ENCODE peak calls at places on chromosome 12, in nine cellular contexts. I is neuronal stem cell, B is neural progenitor cell, L is mammary epithelial cell, Z is pancreas, R is IMR-90, P is uterus, Y is colonic mucosa, K is cardiac muscle cell. S is an unnamed sample. For H3K4me1 and H3K27me3, the result is how much of the 10 kb centered on the place peaks cover.

GRCh38 chr12:34394211-34395055 is 372.1 kb downstream of the ALG10 start:
- DNase-seq in I (no peak), B (no peak), L (no peak), Z (peak), R (no peak), P (peak), Y (peak), K (no peak), S (no peak)

GRCh38 chr12:30417697-30418231 is 277.9 kb downstream of the IPO8 start:
- DNase-seq in I (no peak), B (no peak), L (peak), Z (no peak), R (peak), P (no peak), Y (no peak), K (no peak), S (peak)

GRCh38 chr12:91920276-91920675 is 225.4 kb downstream of the BTG1 start:
- DNase-seq in I (no peak), B (no peak), L (peak), Z (no peak), R (peak), P (no peak), Y (no peak), K (no peak), S (peak)

GRCh38 chr12:108820700-108821406 is 36.5 kb downstream of the SSH1 start:
- DNase-seq in I (no peak), B (no peak), L (no peak), Z (no peak), R (no peak), P (no peak), Y (no peak), K (no peak), S (no peak)

GRCh38 chr12:66776974-66777373 is 98.1 kb upstream of the GRIP1 start:
- DNase-seq in I (no peak), B (no peak), L (no peak), Z (no peak), R (no peak), P (no peak), Y (no peak), K (peak), S (no peak)

GRCh38 chr12:93818488-93819047 is 141.4 kb downstream of the CRADD start:
- DNase-seq in I (no peak), B (no peak), L (no peak), Z (no peak), R (no peak), P (peak), Y (no peak), K (no peak), S (no peak)

GRCh38 chr12:68559984-68560822 is 50.5 kb upstream of the RAP1B start:
- DNase-seq in I (no peak), B (peak), L (no peak), Z (no peak), R (peak), P (peak), Y (peak), K (no peak), S (no peak)

GRCh38 chr12:2410490-2410889 is 357.7 kb downstream of the CACNA1C start:
- DNase-seq in I (no peak), B (no peak), L (no peak), Z (no peak), R (no peak), P (no peak), Y (no peak), K (no peak), S (no peak)

GRCh38 chr12:6766651-6767300 is 613 bp downstream of the PTMS start:
- DNase-seq in I (no peak), B (peak), L (peak), Z (peak), R (peak), P (peak), Y (peak), K (peak), S (no peak)

GRCh38 chr12:108811411-108812185 is 45.8 kb downstream of the SSH1 start:
- DNase-seq in I (no peak), B (no peak), L (no peak), Z (peak), R (no peak), P (no peak), Y (no peak), K (no peak), S (no peak)

GRCh38 chr12:115489253-115489652 is 788.2 kb downstream of the MED13L start:
- DNase-seq in I (no peak), B (no peak), L (no peak), Z (no peak), R (no peak), P (no peak), Y (no peak), K (no peak), S (no peak)

GRCh38 chr12:100141998-100142850 is 450 bp downstream of the BLTP3B start:
- DNase-seq in I (peak), B (peak), L (no peak), Z (peak), R (no peak), P (peak), Y (peak), K (peak), S (peak)

GRCh38 chr12:75378354-75378753 is 12.5 kb upstream of the GLIPR1L2 start:
- DNase-seq in I (no peak), B (no peak), L (no peak), Z (no peak), R (peak), P (no peak), Y (no peak), K (no peak), S (no peak)

GRCh38 chr12:121949643-121950397 is 31.4 kb downstream of the CFAP251 start:
- DNase-seq in I (no peak), B (no peak), L (peak), Z (no peak), R (peak), P (no peak), Y (no peak), K (no peak), S (peak)

GRCh38 chr12:117472983-117473382 is 111.6 kb upstream of the NOS1 start:
- DNase-seq in I (peak), B (peak), L (no peak), Z (no peak), R (no peak), P (no peak), Y (peak), K (peak), S (no peak)

GRCh38 chr12:111600296-111600562 is 1.1 kb upstream of the ATXN2 start:
- DNase-seq in I (no peak), B (no peak), L (no peak), Z (no peak), R (no peak), P (no peak), Y (no peak), K (no peak), S (no peak)

GRCh38 chr12:54368709-54369596 is 4.7 kb upstream of the GPR84 start:
- DNase-seq in I (peak), B (peak), L (peak), Z (peak), R (peak), P (peak), Y (peak), K (peak), S (no peak)

GRCh38 chr12:46401703-46402102 is 29.1 kb upstream of the SLC38A2 start:
- DNase-seq in I (no peak), B (no peak), L (no peak), Z (peak), R (peak), P (peak), Y (no peak), K (peak), S (peak)

GRCh38 chr12:53217049-53217929 is 10.2 kb upstream of the ITGB7 start:
- DNase-seq in I (no peak), B (peak), L (peak), Z (no peak), R (no peak), P (no peak), Y (peak), K (no peak), S (peak)

GRCh38 chr12:116339062-116339461 is 61.6 kb upstream of the MED13L start:
- DNase-seq in I (no peak), B (no peak), L (no peak), Z (no peak), R (no peak), P (no peak), Y (no peak), K (no peak), S (no peak)

GRCh38 chr12:65637150-65637549 is 187.1 kb upstream of the HMGA2 start:
- DNase-seq in I (no peak), B (no peak), L (no peak), Z (no peak), R (no peak), P (no peak), Y (no peak), K (no peak), S (no peak)

GRCh38 chr12:20089077-20089476 is 279.3 kb upstream of the PDE3A start:
- DNase-seq in I (no peak), B (no peak), L (no peak), Z (no peak), R (no peak), P (no peak), Y (no peak), K (no peak), S (no peak)

GRCh38 chr12:121804417-121805111 is 755 bp downstream of the SETD1B start:
- DNase-seq in I (no peak), B (peak), L (peak), Z (peak), R (no peak), P (peak), Y (peak), K (peak), S (no peak)

GRCh38 chr12:50686976-50687375 is 76.9 kb upstream of the ATF1 start:
- DNase-seq in I (no peak), B (no peak), L (no peak), Z (no peak), R (no peak), P (no peak), Y (no peak), K (no peak), S (no peak)

GRCh38 chr12:51389302-51389999 is 1.8 kb downstream of the GALNT6 start:
- DNase-seq in I (no peak), B (no peak), L (no peak), Z (no peak), R (peak), P (no peak), Y (peak), K (no peak), S (peak)

GRCh38 chr12:96434107-96434506 is 33.9 kb upstream of the CDK17 start:
- DNase-seq in I (no peak), B (no peak), L (no peak), Z (no peak), R (peak), P (no peak), Y (peak), K (no peak), S (peak)

GRCh38 chr12:15808250-15808971 is 19.2 kb upstream of the EPS8 start:
- DNase-seq in I (no peak), B (no peak), L (no peak), Z (no peak), R (peak), P (no peak), Y (no peak), K (no peak), S (no peak)

GRCh38 chr12:1812650-1813302 is 7.6 kb upstream of the LRTM2 start:
- DNase-seq in I (no peak), B (no peak), L (no peak), Z (peak), R (peak), P (no peak), Y (no peak), K (no peak), S (no peak)

GRCh38 chr12:39975374-39975918 is 130.4 kb downstream of the SLC2A13 start:
- DNase-seq in I (no peak), B (no peak), L (no peak), Z (no peak), R (no peak), P (no peak), Y (no peak), K (no peak), S (no peak)

GRCh38 chr12:80015660-80016059 is 80.8 kb upstream of the PPP1R12A start:
- DNase-seq in I (no peak), B (no peak), L (no peak), Z (no peak), R (no peak), P (no peak), Y (no peak), K (no peak), S (no peak)

GRCh38 chr12:31228811-31229792 is 96.8 kb downstream of the SINHCAF start:
- DNase-seq in I (no peak), B (no peak), L (no peak), Z (peak), R (no peak), P (no peak), Y (peak), K (no peak), S (no peak)

GRCh38 chr12:69352904-69353303 is 4.7 kb downstream of the LYZ start:
- DNase-seq in I (no peak), B (no peak), L (no peak), Z (no peak), R (no peak), P (no peak), Y (no peak), K (no peak), S (no peak)

GRCh38 chr12:26100966-26101744 is 23.7 kb downstream of the BHLHE41 start:
- DNase-seq in I (no peak), B (no peak), L (peak), Z (no peak), R (no peak), P (no peak), Y (peak), K (no peak), S (peak)

GRCh38 chr12:55718020-55718419 is 2.2 kb upstream of the RDH5 start:
- DNase-seq in I (no peak), B (peak), L (no peak), Z (no peak), R (no peak), P (no peak), Y (no peak), K (no peak), S (no peak)

GRCh38 chr12:126481688-126482087 is 1416.5 kb downstream of the AACS start:
- DNase-seq in I (no peak), B (no peak), L (no peak), Z (no peak), R (no peak), P (no peak), Y (no peak), K (no peak), S (no peak)

DNA sequence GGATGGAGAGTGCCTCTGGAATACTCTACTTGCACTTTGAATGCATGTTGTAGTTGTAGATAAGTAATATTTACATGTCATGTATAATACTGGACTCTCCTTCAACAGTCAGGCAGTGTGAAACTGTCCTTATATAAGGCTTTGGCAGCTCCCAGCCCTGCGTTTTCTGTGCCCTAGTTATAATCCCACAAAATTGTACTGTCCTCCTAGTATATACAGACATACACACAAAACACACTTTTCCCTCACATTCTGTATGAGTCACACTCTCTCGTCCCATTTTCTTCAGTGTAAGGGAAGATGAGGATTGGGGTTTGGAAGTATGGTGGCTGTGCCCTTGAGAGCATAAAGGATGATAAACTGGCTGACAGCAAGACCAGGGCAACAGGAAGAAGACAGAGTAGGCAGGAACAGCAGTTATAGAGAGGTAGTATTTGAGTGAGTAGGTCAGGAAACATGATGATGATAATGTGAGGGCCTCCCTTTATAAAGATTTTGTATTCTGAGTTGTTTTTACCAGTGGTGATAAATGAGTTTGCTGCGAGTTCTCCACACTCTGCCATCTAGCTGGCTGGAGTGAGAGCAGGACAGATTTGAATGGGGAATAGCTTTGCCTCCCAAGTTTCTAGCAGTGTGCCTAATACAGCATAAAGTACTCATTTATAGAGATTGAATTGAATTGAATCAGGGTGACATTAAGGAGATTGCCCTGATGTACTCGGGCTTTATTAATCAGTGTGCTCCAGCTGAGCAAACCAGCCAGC is 5.0 kb downstream of the CREBL2 start:
- DNase-seq in I (no peak), B (no peak), L (no peak), Z (no peak), R (peak), P (no peak), Y (no peak), K (no peak), S (no peak)
- H3K4me1 ChIP-seq in I (under half), B (under half), L (under half), Z (under half), R (under half), P (under half), Y (under half), K (under half), S (under half)

GRCh38 chr12:48781750-48782456 is 7.0 kb downstream of the ADCY6 start:
- DNase-seq in I (no peak), B (no peak), L (no peak), Z (no peak), R (no peak), P (no peak), Y (no peak), K (no peak), S (no peak)

GRCh38 chr12:48780381-48781025 is 8.4 kb downstream of the ADCY6 start:
- DNase-seq in I (no peak), B (no peak), L (no peak), Z (peak), R (no peak), P (no peak), Y (peak), K (no peak), S (no peak)

GRCh38 chr12:48782457-48783395 is 6.2 kb downstream of the ADCY6 start:
- DNase-seq in I (no peak), B (no peak), L (no peak), Z (peak), R (no peak), P (no peak), Y (no peak), K (no peak), S (no peak)

GRCh38 chr12:48777501-48778400 is 11.1 kb downstream of the ADCY6 start:
- DNase-seq in I (no peak), B (no peak), L (no peak), Z (no peak), R (no peak), P (no peak), Y (no peak), K (no peak), S (no peak)

DNA sequence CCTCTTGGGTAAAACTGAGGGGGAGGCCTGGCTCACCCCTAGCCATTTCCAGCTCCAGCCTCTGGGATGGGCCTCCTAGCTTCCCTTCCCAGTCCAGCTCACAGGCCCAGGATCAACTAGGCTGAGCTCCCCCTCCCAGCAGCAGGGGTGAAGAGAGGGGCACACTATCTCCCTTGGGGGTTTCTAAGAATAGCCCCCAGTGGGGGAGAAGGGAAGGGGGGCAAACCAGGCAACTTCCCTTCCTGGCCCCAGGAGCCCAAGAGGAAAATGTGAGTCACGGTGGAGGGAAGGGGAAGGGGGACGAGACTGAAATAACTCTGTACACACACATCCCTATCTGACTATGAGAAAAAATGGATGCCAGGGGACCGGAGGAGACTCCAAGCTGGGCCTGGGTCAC is 9.0 kb downstream of the ADCY6 start:
- DNase-seq in I (no peak), B (no peak), L (no peak), Z (no peak), R (peak), P (peak), Y (no peak), K (peak), S (no peak)
- H3K27me3 ChIP-seq in I (under half), B (under half), L (under half), Z (under half), R (under half), P (under half), Y (under half), K (under half), S (under half)

GRCh38 chr12:13170892-13171490 is 25.5 kb upstream of the EMP1 start:
- DNase-seq in I (no peak), B (no peak), L (no peak), Z (no peak), R (peak), P (no peak), Y (no peak), K (no peak), S (no peak)
- H3K4me1 ChIP-seq in I (under half), B (under half), L (half or more), Z (under half), R (under half), P (under half), Y (under half), K (under half), S (half or more)

GRCh38 chr12:132462778-132463177 is 27.2 kb upstream of the FBRSL1 start:
- DNase-seq in I (no peak), B (no peak), L (no peak), Z (no peak), R (no peak), P (no peak), Y (no peak), K (no peak), S (no peak)

GRCh38 chr12:132469423-132469822 is 20.5 kb upstream of the FBRSL1 start:
- DNase-seq in I (no peak), B (no peak), L (no peak), Z (no peak), R (no peak), P (no peak), Y (no peak), K (no peak), S (no peak)

GRCh38 chr12:132464820-132465219 is 25.1 kb upstream of the FBRSL1 start:
- DNase-seq in I (no peak), B (no peak), L (no peak), Z (peak), R (no peak), P (no peak), Y (no peak), K (no peak), S (no peak)

GRCh38 chr12:132466241-132467188 is 23.4 kb upstream of the FBRSL1 start:
- DNase-seq in I (no peak), B (no peak), L (no peak), Z (peak), R (no peak), P (no peak), Y (no peak), K (no peak), S (no peak)

DNA sequence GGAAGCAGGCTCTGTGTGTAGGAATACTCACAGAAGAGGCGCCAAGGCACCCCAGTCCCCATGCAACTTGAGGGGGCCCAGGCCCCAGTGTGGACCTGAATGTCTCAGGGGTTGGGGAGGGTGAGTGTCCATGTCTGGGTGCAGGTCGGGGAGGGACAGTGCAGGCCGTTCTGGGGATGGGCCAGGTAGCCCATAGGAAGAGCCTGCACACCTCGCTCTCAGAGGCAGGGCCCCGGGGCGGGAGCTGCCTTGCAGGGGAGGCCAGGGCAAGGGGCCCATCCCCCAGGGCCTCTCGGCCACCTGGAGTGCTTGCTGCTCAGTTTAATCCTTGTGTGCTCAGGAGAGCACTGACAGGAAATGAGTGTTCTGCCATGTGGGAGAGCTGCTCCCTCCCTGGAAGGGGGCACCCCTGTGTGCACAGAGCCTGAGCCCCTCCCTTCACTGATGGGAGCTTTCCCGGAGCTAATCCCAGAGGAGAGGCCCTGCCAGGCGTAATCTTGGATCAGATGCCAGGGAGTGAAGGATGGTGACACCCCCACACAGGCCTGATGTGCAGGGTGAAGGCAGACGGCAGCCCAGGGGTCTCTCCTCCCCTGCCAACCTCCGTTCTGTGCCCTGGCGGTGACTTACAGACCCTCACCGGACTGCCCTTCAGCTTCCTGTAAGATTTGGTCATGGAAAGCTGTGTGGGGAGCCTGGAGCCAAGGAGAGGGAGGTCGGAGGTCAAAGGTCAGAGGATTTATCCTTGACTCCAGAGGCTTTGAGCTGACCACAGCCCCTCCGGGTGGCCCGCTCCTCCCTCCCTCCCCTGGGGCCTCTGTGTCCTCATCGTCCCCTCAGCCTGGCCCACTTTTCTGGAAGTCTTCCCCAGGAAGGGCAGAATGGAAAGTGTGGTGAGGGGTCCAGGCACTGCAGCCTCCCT is 24.4 kb upstream of the FBRSL1 start:
- DNase-seq in I (no peak), B (peak), L (no peak), Z (peak), R (no peak), P (no peak), Y (no peak), K (no peak), S (no peak)
- H3K27me3 ChIP-seq in I (under half), B (half or more), L (under half), Z (under half), R (under half), P (under half), Y (under half), K (under half), S (under half)

GRCh38 chr12:124539084-124540041 is 28.0 kb downstream of the NCOR2 start:
- DNase-seq in I (no peak), B (no peak), L (no peak), Z (no peak), R (no peak), P (no peak), Y (no peak), K (no peak), S (no peak)
- H3K4me1 ChIP-seq in I (under half), B (under half), L (under half), Z (under half), R (under half), P (half or more), Y (under half), K (half or more), S (under half)

GRCh38 chr12:8081921-8082577 is at the start of gene NECAP1:
- DNase-seq in I (peak), B (peak), L (peak), Z (peak), R (peak), P (peak), Y (peak), K (peak), S (peak)
- H3K27me3 ChIP-seq in I (under half), B (under half), L (under half), Z (under half), R (under half), P (under half), Y (under half), K (under half), S (under half)

S was measured in foreskin keratinocyte.